ENCODE peak calls at places on chromosomes 3 and 15, in eight cellular contexts. I is amygdala; J is brain microvascular endothelial cell; D is NCI-H1105 treated with DMSO at 0.1 percent for 48 hours; S is hippocampal formation; R is MG63; Y is effector CD4-positive, alpha-beta T cell; Z is activated naive CD8-positive, alpha-beta T cell treated with anti-CD3 and anti-CD28 coated beads, Interleukin-2, amount 50 U/mL, for 24 hours. Q is an unnamed sample.

GRCh38 chr15:25860885-25861866 is 2.0 kb downstream of the ATP10A start:
- DNase-seq in S (no peak), J (no peak), D (no peak), R (no peak), Y (no peak), Z (no peak), I (no peak), Q (peak; percentile 60)

GRCh38 chr15:75347222-75348033 is 589 bp downstream of the NEIL1 start:
- DNase-seq in Y (peak; percentile 40), J (no peak), S (peak; percentile 45), Z (peak; percentile 56), R (no peak), D (no peak), I (peak; percentile 56), Q (peak; percentile 57)

GRCh38 chr15:98787190-98787589 is 138.9 kb downstream of the IGF1R start:
- DNase-seq in S (no peak), I (no peak), J (no peak), R (no peak), D (no peak), Z (no peak), Y (no peak), Q (no peak)

GRCh38 chr3:150069633-150070032 is 98.9 kb upstream of the PFN2 start:
- DNase-seq in Y (no peak), R (no peak), Z (no peak), D (no peak), S (no peak), J (no peak), I (no peak), Q (no peak)

GRCh38 chr3:58824777-58825176 is 158.2 kb upstream of the FAM3D start:
- DNase-seq in I (no peak), Z (no peak), D (no peak), S (no peak), Y (no peak), J (no peak), R (no peak), Q (no peak)

GRCh38 chr3:25945836-25946235 is 155.9 kb downstream of the OXSM start:
- DNase-seq in S (no peak), D (no peak), Y (no peak), R (no peak), I (no peak), J (no peak), Z (no peak), Q (no peak)

GRCh38 chr3:119675188-119675874 is 1.9 kb downstream of the COX17 start:
- DNase-seq in Z (no peak), I (no peak), D (no peak), Y (no peak), S (no peak), J (no peak), R (no peak), Q (no peak)

GRCh38 chr3:160372780-160373179 is 26.2 kb downstream of the IFT80 start:
- DNase-seq in Y (no peak), J (peak; percentile 1), D (no peak), R (peak; percentile 63), S (no peak), I (no peak), Z (no peak), Q (no peak)

GRCh38 chr15:90807687-90808086 is 60.7 kb upstream of the FURIN start:
- DNase-seq in R (no peak), Z (no peak), I (no peak), D (no peak), Y (no peak), S (no peak), J (no peak), Q (no peak)

GRCh38 chr3:129182390-129183180 is 1.1 kb downstream of the CNBP start:
- DNase-seq in S (no peak), J (no peak), I (no peak), Z (no peak), R (no peak), Y (no peak), D (no peak), Q (no peak)

GRCh38 chr15:32828507-32829186 is 110.8 kb downstream of the GREM1 start:
- DNase-seq in S (no peak), R (no peak), Y (no peak), I (no peak), J (peak; percentile 89), Z (no peak), D (no peak), Q (no peak)

GRCh38 chr15:70778258-70779076 is 15.1 kb upstream of the UACA start:
- DNase-seq in Y (no peak), R (peak; percentile 62), I (no peak), D (no peak), J (no peak), Z (no peak), S (no peak), Q (no peak)

GRCh38 chr3:40847571-40847992 is 322.8 kb downstream of the ZNF621 start:
- DNase-seq in J (peak; percentile 42), S (no peak), D (no peak), I (no peak), R (no peak), Z (no peak), Y (no peak), Q (no peak)

GRCh38 chr15:71532994-71533393 is 277.4 kb upstream of the NR2E3 start:
- DNase-seq in R (no peak), Z (no peak), I (no peak), D (peak; percentile 75), S (no peak), Y (no peak), J (peak; percentile 15), Q (no peak)

GRCh38 chr3:183513046-183513706 is 42.3 kb downstream of the KLHL6 start:
- DNase-seq in I (no peak), R (no peak), S (no peak), D (no peak), Z (peak; percentile 39), J (no peak), Y (peak; percentile 48), Q (peak; percentile 52)

GRCh38 chr15:58222698-58223097 is 84.5 kb downstream of the AQP9 start:
- DNase-seq in R (no peak), S (no peak), Z (no peak), J (no peak), Y (no peak), I (no peak), D (peak; percentile 14), Q (no peak)

GRCh38 chr3:19662516-19662915 is 271.5 kb downstream of the EFHB start:
- DNase-seq in R (no peak), J (no peak), S (no peak), I (no peak), D (no peak), Z (no peak), Y (no peak), Q (no peak)

GRCh38 chr15:38698215-38698614 is 133.6 kb upstream of the RASGRP1 start:
- DNase-seq in J (no peak), Z (no peak), D (no peak), Y (no peak), I (no peak), S (no peak), R (no peak), Q (peak; percentile 20)

GRCh38 chr15:56537881-56538280 is 72.9 kb upstream of the MNS1 start:
- DNase-seq in R (peak; percentile 10), J (no peak), S (no peak), Y (peak; percentile 9), I (no peak), D (no peak), Z (peak; percentile 12), Q (peak; percentile 65)

GRCh38 chr3:138803006-138803653 is 31.6 kb downstream of the PIK3CB start:
- DNase-seq in Y (no peak), J (no peak), S (no peak), D (no peak), R (no peak), I (no peak), Z (no peak), Q (no peak)

GRCh38 chr3:128167973-128168674 is 14.8 kb downstream of the EEFSEC start:
- DNase-seq in S (no peak), Y (no peak), J (no peak), Z (no peak), R (no peak), I (no peak), D (no peak), Q (no peak)

GRCh38 chr3:57100046-57100695 is 39.7 kb downstream of the SPATA12 start:
- DNase-seq in J (peak; percentile 78), Z (peak; percentile 67), I (peak; percentile 40), S (peak; percentile 77), R (peak; percentile 32), Y (peak; percentile 23), D (peak; percentile 29), Q (peak; percentile 48)

GRCh38 chr3:197256836-197257444 is 41.5 kb downstream of the DLG1 start:
- DNase-seq in I (no peak), J (peak; percentile 45), Z (peak; percentile 36), R (no peak), Y (peak; percentile 18), D (peak; percentile 72), S (peak; percentile 75), Q (peak; percentile 12)

GRCh38 chr3:52521881-52522650 is 11.6 kb downstream of the NT5DC2 start:
- DNase-seq in Y (no peak), R (no peak), Z (no peak), I (no peak), S (no peak), D (no peak), J (no peak), Q (no peak)

GRCh38 chr3:72492240-72492639 is 356.0 kb downstream of the SHQ1 start:
- DNase-seq in Y (no peak), I (no peak), S (no peak), D (no peak), J (peak; percentile 91), Z (no peak), R (peak; percentile 94), Q (no peak)

Q was measured in activated gamma-delta T cell treated with Interleukin-2 at 50 U/mL for 16 hours.